ENCODE peak calls at places on chromosome 9, in nine cellular contexts. X is PC-3; S is natural killer cell treated with Interleukin-12 subunit alpha and Interleukin-12 subunit beta and Interleukin-15 and Interleukin-18, amount 100 ng/mL, for 72 hours; D is gastroesophageal sphincter; E is stimulated activated naive B cell treated with anti-CD40 and anti-IgM and Interleukin-4, amounts not matched to agents 10 μg/mL and 1 μg/mL and 100 μg/mL, for 72 hours; F is A549; J is upper lobe of right lung; B is pancreas; L is HepG2. G is an unnamed sample.

GRCh38 chr9:38243993-38244392 is 148.5 kb upstream of the ALDH1B1 start:
- ATAC-seq in X (no peak), S (no peak), D (no peak), E (no peak), F (no peak), J (no peak), B (no peak), L (no peak), G (no peak)

GRCh38 chr9:9079473-9079872 is 1279.9 kb upstream of the DMAC1 start:
- ATAC-seq in X (no peak), S (no peak), D (no peak), E (no peak), F (no peak), J (no peak), B (no peak), L (no peak), G (no peak)

GRCh38 chr9:98724810-98725530 is 16.2 kb upstream of the GABBR2 start:
- ATAC-seq in X (no peak), S (no peak), D (no peak), E (no peak), F (no peak), J (no peak), B (no peak), L (no peak), G (no peak)

GRCh38 chr9:69759478-69760277 is at the start of gene PTAR1:
- ATAC-seq in X (peak), S (peak), D (peak), E (peak), F (peak), J (peak), B (peak), L (peak), G (peak)

GRCh38 chr9:98248737-98249474 is 6.5 kb downstream of the TBC1D2 start:
- ATAC-seq in X (peak), S (peak), D (peak), E (no peak), F (peak), J (peak), B (peak), L (no peak), G (peak)

GRCh38 chr9:135167839-135168378 is 80.4 kb downstream of the OLFM1 start:
- ATAC-seq in X (no peak), S (no peak), D (no peak), E (no peak), F (no peak), J (no peak), B (peak), L (no peak), G (no peak)

GRCh38 chr9:35406183-35406959 is 83.5 kb upstream of the RUSC2 start:
- ATAC-seq in X (no peak), S (peak), D (peak), E (peak), F (peak), J (peak), B (peak), L (no peak), G (peak)

GRCh38 chr9:126980231-126980630 is 65.6 kb downstream of the RALGPS1 start:
- ATAC-seq in X (no peak), S (no peak), D (no peak), E (no peak), F (no peak), J (no peak), B (no peak), L (no peak), G (no peak)

GRCh38 chr9:93463638-93464248 is 10.4 kb upstream of the FAM120AOS start:
- ATAC-seq in X (no peak), S (peak), D (no peak), E (peak), F (no peak), J (no peak), B (no peak), L (no peak), G (no peak)

GRCh38 chr9:137665697-137666504 is 47.1 kb downstream of the EHMT1 start:
- ATAC-seq in X (no peak), S (no peak), D (no peak), E (no peak), F (no peak), J (no peak), B (no peak), L (no peak), G (no peak)

GRCh38 chr9:89639367-89639795 is 34.6 kb downstream of the GADD45G start:
- ATAC-seq in X (no peak), S (no peak), D (peak), E (no peak), F (no peak), J (peak), B (no peak), L (no peak), G (peak)

GRCh38 chr9:135144581-135145108 is 57.2 kb downstream of the OLFM1 start:
- ATAC-seq in X (no peak), S (no peak), D (no peak), E (no peak), F (peak), J (no peak), B (peak), L (no peak), G (peak)

GRCh38 chr9:78286946-78287388 is 10.0 kb upstream of the PSAT1 start:
- ATAC-seq in X (no peak), S (no peak), D (no peak), E (no peak), F (no peak), J (no peak), B (no peak), L (peak), G (no peak)

GRCh38 chr9:119218293-119218692 is 150.9 kb downstream of the BRINP1 start:
- ATAC-seq in X (no peak), S (no peak), D (no peak), E (no peak), F (no peak), J (no peak), B (no peak), L (no peak), G (no peak)

GRCh38 chr9:134868751-134869553 is 11.7 kb upstream of the FCN2 start:
- ATAC-seq in X (no peak), S (peak), D (no peak), E (peak), F (no peak), J (no peak), B (no peak), L (no peak), G (no peak)

GRCh38 chr9:123111977-123112869 is 78.8 kb downstream of the GPR21 start:
- ATAC-seq in X (no peak), S (peak), D (peak), E (peak), F (peak), J (peak), B (peak), L (no peak), G (peak)

GRCh38 chr9:19022206-19022605 is 10.8 kb downstream of the SAXO1 start:
- ATAC-seq in X (no peak), S (peak), D (no peak), E (no peak), F (no peak), J (no peak), B (no peak), L (no peak), G (no peak)

GRCh38 chr9:15268796-15269195 is 38.2 kb downstream of the TTC39B start:
- ATAC-seq in X (no peak), S (no peak), D (no peak), E (no peak), F (no peak), J (no peak), B (no peak), L (no peak), G (no peak)

GRCh38 chr9:124771867-124772621 is 933 bp upstream of the NR6A1 start:
- ATAC-seq in X (peak), S (no peak), D (peak), E (no peak), F (peak), J (peak), B (peak), L (peak), G (peak)

GRCh38 chr9:72636621-72637020 is 115.2 kb downstream of the TMC1 start:
- ATAC-seq in X (no peak), S (no peak), D (no peak), E (no peak), F (no peak), J (no peak), B (no peak), L (no peak), G (no peak)

GRCh38 chr9:110189559-110190311 is 18.2 kb downstream of the C9orf152 start:
- ATAC-seq in X (no peak), S (no peak), D (no peak), E (no peak), F (no peak), J (peak), B (no peak), L (no peak), G (no peak)

GRCh38 chr9:13427587-13427986 is 148.1 kb upstream of the MPDZ start:
- ATAC-seq in X (no peak), S (no peak), D (no peak), E (no peak), F (no peak), J (no peak), B (peak), L (no peak), G (no peak)

GRCh38 chr9:99075246-99075912 is 29.5 kb upstream of the TGFBR1 start:
- ATAC-seq in X (peak), S (no peak), D (no peak), E (no peak), F (no peak), J (no peak), B (no peak), L (no peak), G (no peak)

GRCh38 chr9:98120476-98120875 is 1.5 kb upstream of the TRIM14 start:
- ATAC-seq in X (no peak), S (no peak), D (no peak), E (no peak), F (no peak), J (peak), B (no peak), L (no peak), G (no peak)

GRCh38 chr9:95511952-95512750 is 4.6 kb downstream of the PTCH1 start:
- ATAC-seq in X (no peak), S (no peak), D (no peak), E (no peak), F (no peak), J (no peak), B (no peak), L (no peak), G (no peak)